ENCODE peak calls at places on chromosomes 1 and 21, in ten cellular contexts. O is CD4-positive, alpha-beta memory T cell; H is skeletal muscle cell; L is stimulated activated CD8-positive, alpha-beta memory T cell treated with anti-CD3 and anti-CD28 coated beads, Interleukin-12 subunit alpha, Interleukin-12 subunit beta, amount 100 ng/mL, for 1 hour; S is mesothelial cell of epicardium; F is GM19239; Y is hypothalamus; D is lung microvascular endothelial cell; M is LoVo; Q is breast epithelium. J is an unnamed sample.

GRCh38 chr21:17829472-17829871 is 10.3 kb upstream of the C21orf91 start:
- DNase-seq in Y (no peak), M (no peak), L (no peak), F (no peak), H (no peak), O (no peak), S (no peak), Q (no peak), D (no peak), J (no peak)

GRCh38 chr1:5856246-5856815 is 135.9 kb downstream of the NPHP4 start:
- DNase-seq in Y (no peak), O (no peak), Q (no peak), D (peak; percentile 52), L (no peak), S (no peak), F (no peak), H (no peak), M (no peak), J (peak; percentile 40)

GRCh38 chr21:33267250-33267649 is 1.1 kb downstream of the IL10RB start:
- DNase-seq in D (no peak), L (no peak), Y (no peak), O (no peak), S (no peak), F (no peak), Q (no peak), H (no peak), M (no peak), J (no peak)

GRCh38 chr1:8567146-8567545 is 249.2 kb downstream of the SLC45A1 start:
- DNase-seq in D (no peak), F (no peak), O (no peak), Q (no peak), H (no peak), M (no peak), L (no peak), S (no peak), Y (no peak), J (no peak)

GRCh38 chr1:26289158-26290059 is 9.5 kb downstream of the SH3BGRL3 start:
- DNase-seq in S (no peak), H (no peak), O (peak; percentile 36), L (no peak), D (no peak), Y (no peak), Q (no peak), F (peak; percentile 81), M (no peak), J (no peak)

GRCh38 chr1:36279110-36279788 is 26.9 kb upstream of the SH3D21 start:
- DNase-seq in M (no peak), L (no peak), F (no peak), Y (no peak), Q (no peak), S (no peak), O (no peak), H (no peak), D (no peak), J (no peak)

GRCh38 chr1:162838863-162839262 is 22.1 kb downstream of the CCDC190 start:
- DNase-seq in Q (no peak), S (no peak), D (no peak), Y (no peak), H (no peak), L (no peak), M (no peak), F (no peak), O (no peak), J (no peak)

GRCh38 chr1:42046772-42047552 is 106.2 kb upstream of the GUCA2B start:
- DNase-seq in F (no peak), L (no peak), M (no peak), Q (no peak), D (no peak), H (peak; percentile 15), Y (no peak), S (no peak), O (no peak), J (no peak)

GRCh38 chr21:27802816-27803475 is 836.1 kb upstream of the ADAMTS5 start:
- DNase-seq in S (no peak), H (no peak), O (no peak), M (peak; percentile 1), Q (no peak), F (no peak), L (no peak), D (peak; percentile 40), Y (peak; percentile 2), J (peak; percentile 17)